ENCODE peak calls at places on chromosomes 6 and 20, in nine cellular contexts. One of them, this sample, is unnamed. For H3K4me1, the result is how much of the 10 kb centered on the place peaks cover.

GRCh38 chr6:36737043-36737785 is 39.6 kb downstream of the RAB44 start:
- DNase-seq in sigmoid colon: no peak
- DNase-seq in astrocyte: no peak
- DNase-seq in upper lobe of right lung: no peak
- DNase-seq in psoas muscle: no peak
- DNase-seq in stomach: no peak
- DNase-seq in fibroblast of lung: no peak
- DNase-seq in body of pancreas: no peak
- DNase-seq in mammary epithelial cell: no peak
- DNase-seq in this sample: no peak

GRCh38 chr20:25355191-25355590 is 35.4 kb downstream of the ABHD12 start:
- DNase-seq in sigmoid colon: no peak
- DNase-seq in astrocyte: no peak
- DNase-seq in upper lobe of right lung: no peak
- DNase-seq in psoas muscle: no peak
- DNase-seq in stomach: no peak
- DNase-seq in fibroblast of lung: no peak
- DNase-seq in body of pancreas: no peak
- DNase-seq in mammary epithelial cell: no peak
- DNase-seq in this sample: no peak

GRCh38 chr6:63816979-63817436 is 181.4 kb downstream of the PHF3 start:
- DNase-seq in sigmoid colon: no peak
- DNase-seq in astrocyte: no peak
- DNase-seq in upper lobe of right lung: no peak
- DNase-seq in psoas muscle: no peak
- DNase-seq in stomach: no peak
- DNase-seq in fibroblast of lung: no peak
- DNase-seq in body of pancreas: no peak
- DNase-seq in mammary epithelial cell: no peak
- DNase-seq in this sample: no peak

GRCh38 chr6:97361286-97361685 is 78.3 kb upstream of the MMS22L start:
- DNase-seq in sigmoid colon: no peak
- DNase-seq in astrocyte: no peak
- DNase-seq in upper lobe of right lung: no peak
- DNase-seq in psoas muscle: no peak
- DNase-seq in stomach: no peak
- DNase-seq in fibroblast of lung: no peak
- DNase-seq in body of pancreas: no peak
- DNase-seq in mammary epithelial cell: no peak
- DNase-seq in this sample: no peak

GRCh38 chr20:6685181-6685582 is 82.3 kb upstream of the BMP2 start:
- DNase-seq in sigmoid colon: no peak
- DNase-seq in astrocyte: peak
- DNase-seq in upper lobe of right lung: no peak
- DNase-seq in psoas muscle: no peak
- DNase-seq in stomach: no peak
- DNase-seq in fibroblast of lung: no peak
- DNase-seq in body of pancreas: no peak
- DNase-seq in mammary epithelial cell: peak
- DNase-seq in this sample: peak

GRCh38 chr6:45278367-45278766 is 49.8 kb upstream of the RUNX2 start:
- DNase-seq in sigmoid colon: no peak
- DNase-seq in astrocyte: peak
- DNase-seq in upper lobe of right lung: no peak
- DNase-seq in psoas muscle: no peak
- DNase-seq in stomach: no peak
- DNase-seq in fibroblast of lung: peak
- DNase-seq in body of pancreas: no peak
- DNase-seq in mammary epithelial cell: no peak
- DNase-seq in this sample: no peak

GRCh38 chr6:28814032-28814976 is 109.5 kb downstream of the TRIM27 start:
- DNase-seq in sigmoid colon: no peak
- DNase-seq in astrocyte: no peak
- DNase-seq in upper lobe of right lung: no peak
- DNase-seq in psoas muscle: no peak
- DNase-seq in stomach: no peak
- DNase-seq in fibroblast of lung: no peak
- DNase-seq in body of pancreas: no peak
- DNase-seq in mammary epithelial cell: no peak
- DNase-seq in this sample: no peak

GRCh38 chr6:39330057-39330456 is 7.6 kb upstream of the KCNK16 start:
- DNase-seq in sigmoid colon: no peak
- DNase-seq in astrocyte: no peak
- DNase-seq in upper lobe of right lung: no peak
- DNase-seq in psoas muscle: no peak
- DNase-seq in stomach: no peak
- DNase-seq in fibroblast of lung: no peak
- DNase-seq in body of pancreas: no peak
- DNase-seq in mammary epithelial cell: no peak
- DNase-seq in this sample: no peak

GRCh38 chr6:157982580-157983438 is 1.1 kb downstream of the SYNJ2 start:
- DNase-seq in sigmoid colon: peak
- DNase-seq in astrocyte: peak
- DNase-seq in upper lobe of right lung: peak
- DNase-seq in psoas muscle: no peak
- DNase-seq in stomach: no peak
- DNase-seq in fibroblast of lung: peak
- DNase-seq in body of pancreas: peak
- DNase-seq in mammary epithelial cell: peak
- DNase-seq in this sample: no peak

GRCh38 chr6:157983439-157984119 is 1.9 kb downstream of the SYNJ2 start:
- DNase-seq in sigmoid colon: peak
- DNase-seq in astrocyte: peak
- DNase-seq in upper lobe of right lung: no peak
- DNase-seq in psoas muscle: no peak
- DNase-seq in stomach: no peak
- DNase-seq in fibroblast of lung: peak
- DNase-seq in body of pancreas: no peak
- DNase-seq in mammary epithelial cell: no peak
- DNase-seq in this sample: no peak

GRCh38 chr6:157985378-157986155 is 3.9 kb downstream of the SYNJ2 start:
- DNase-seq in sigmoid colon: peak
- DNase-seq in astrocyte: no peak
- DNase-seq in upper lobe of right lung: peak
- DNase-seq in psoas muscle: no peak
- DNase-seq in stomach: no peak
- DNase-seq in fibroblast of lung: no peak
- DNase-seq in body of pancreas: peak
- DNase-seq in mammary epithelial cell: no peak
- DNase-seq in this sample: no peak

GRCh38 chr6:157984686-157985225 is 3.1 kb downstream of the SYNJ2 start:
- DNase-seq in sigmoid colon: peak
- DNase-seq in astrocyte: peak
- DNase-seq in upper lobe of right lung: peak
- DNase-seq in psoas muscle: no peak
- DNase-seq in stomach: no peak
- DNase-seq in fibroblast of lung: no peak
- DNase-seq in body of pancreas: no peak
- DNase-seq in mammary epithelial cell: no peak
- DNase-seq in this sample: no peak

DNA sequence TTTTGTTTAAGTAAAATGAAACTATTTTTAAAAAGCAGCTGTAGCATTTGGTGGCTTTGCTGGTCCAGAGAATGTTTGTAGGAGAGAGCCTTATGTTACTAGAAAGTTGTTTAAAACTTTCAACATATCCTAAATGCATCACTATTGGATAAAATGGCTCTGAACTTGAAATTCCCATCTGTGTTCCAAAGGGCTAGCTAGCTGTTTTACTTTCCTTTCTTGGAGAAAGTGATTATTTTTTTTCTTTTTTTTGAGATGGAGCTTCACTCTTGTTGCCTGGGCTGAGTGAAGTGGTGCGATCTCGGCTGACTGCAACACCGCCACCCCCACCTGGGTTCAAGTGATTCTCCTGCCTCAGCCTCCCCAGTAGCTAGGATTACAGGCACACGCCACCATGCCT is 2.5 kb downstream of the SYNJ2 start:
- DNase-seq in sigmoid colon: no peak
- DNase-seq in astrocyte: no peak
- DNase-seq in upper lobe of right lung: no peak
- DNase-seq in psoas muscle: no peak
- DNase-seq in stomach: no peak
- DNase-seq in fibroblast of lung: no peak
- DNase-seq in body of pancreas: no peak
- DNase-seq in mammary epithelial cell: no peak
- DNase-seq in this sample: no peak
- H3K27ac ChIP-seq in sigmoid colon: peak
- H3K27ac ChIP-seq in astrocyte: peak
- H3K27ac ChIP-seq in upper lobe of right lung: no peak
- H3K27ac ChIP-seq in psoas muscle: no peak
- H3K27ac ChIP-seq in stomach: peak
- H3K27ac ChIP-seq in fibroblast of lung: peak
- H3K27ac ChIP-seq in body of pancreas: peak
- H3K27ac ChIP-seq in mammary epithelial cell: no peak
- H3K27ac ChIP-seq in this sample: no peak

GRCh38 chr6:137475103-137475502 is 19.1 kb downstream of the OLIG3 start:
- DNase-seq in sigmoid colon: no peak
- DNase-seq in astrocyte: no peak
- DNase-seq in upper lobe of right lung: no peak
- DNase-seq in psoas muscle: no peak
- DNase-seq in stomach: no peak
- DNase-seq in fibroblast of lung: no peak
- DNase-seq in body of pancreas: no peak
- DNase-seq in mammary epithelial cell: no peak
- DNase-seq in this sample: no peak
- TF ChIP-seq CTCF in sigmoid colon: no peak
- TF ChIP-seq CTCF in astrocyte: no peak
- TF ChIP-seq CTCF in upper lobe of right lung: no peak
- TF ChIP-seq CTCF in psoas muscle: no peak
- TF ChIP-seq CTCF in stomach: no peak
- TF ChIP-seq CTCF in fibroblast of lung: no peak
- TF ChIP-seq CTCF in body of pancreas: no peak
- TF ChIP-seq CTCF in mammary epithelial cell: no peak
- TF ChIP-seq CTCF in this sample: peak

GRCh38 chr6:156867121-156867520 is 89.9 kb downstream of the ARID1B start:
- DNase-seq in sigmoid colon: no peak
- DNase-seq in astrocyte: no peak
- DNase-seq in upper lobe of right lung: no peak
- DNase-seq in psoas muscle: no peak
- DNase-seq in stomach: no peak
- DNase-seq in fibroblast of lung: no peak
- DNase-seq in body of pancreas: no peak
- DNase-seq in mammary epithelial cell: no peak
- DNase-seq in this sample: no peak

GRCh38 chr6:156866181-156866862 is 89.1 kb downstream of the ARID1B start:
- DNase-seq in sigmoid colon: peak
- DNase-seq in astrocyte: peak
- DNase-seq in upper lobe of right lung: no peak
- DNase-seq in psoas muscle: no peak
- DNase-seq in stomach: no peak
- DNase-seq in fibroblast of lung: peak
- DNase-seq in body of pancreas: no peak
- DNase-seq in mammary epithelial cell: peak
- DNase-seq in this sample: peak

GRCh38 chr6:156869986-156870398 is 92.8 kb downstream of the ARID1B start:
- DNase-seq in sigmoid colon: no peak
- DNase-seq in astrocyte: no peak
- DNase-seq in upper lobe of right lung: no peak
- DNase-seq in psoas muscle: no peak
- DNase-seq in stomach: no peak
- DNase-seq in fibroblast of lung: no peak
- DNase-seq in body of pancreas: no peak
- DNase-seq in mammary epithelial cell: no peak
- DNase-seq in this sample: no peak

GRCh38 chr6:156870926-156871539 is 93.9 kb downstream of the ARID1B start:
- DNase-seq in sigmoid colon: no peak
- DNase-seq in astrocyte: no peak
- DNase-seq in upper lobe of right lung: no peak
- DNase-seq in psoas muscle: no peak
- DNase-seq in stomach: no peak
- DNase-seq in fibroblast of lung: no peak
- DNase-seq in body of pancreas: no peak
- DNase-seq in mammary epithelial cell: no peak
- DNase-seq in this sample: no peak

DNA sequence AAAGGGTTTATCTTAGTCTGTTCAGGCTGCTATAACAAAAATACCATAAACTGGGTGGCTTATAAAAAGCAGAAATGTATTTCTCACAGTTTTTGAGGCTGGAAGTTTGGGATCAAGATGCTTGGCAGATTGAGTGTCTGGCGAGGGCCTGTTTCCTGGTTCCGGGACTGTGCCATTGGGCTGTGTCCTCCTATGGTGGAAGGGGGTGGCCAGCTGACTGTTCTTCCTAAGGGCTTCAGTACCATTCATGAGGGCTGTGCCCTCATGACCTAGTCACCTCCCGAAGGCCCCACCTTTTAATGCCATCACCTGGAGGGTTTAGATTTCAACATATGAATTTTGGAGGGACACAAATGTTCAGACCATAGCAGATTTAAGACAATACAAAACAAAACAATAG is 91.2 kb downstream of the ARID1B start:
- DNase-seq in sigmoid colon: no peak
- DNase-seq in astrocyte: no peak
- DNase-seq in upper lobe of right lung: no peak
- DNase-seq in psoas muscle: no peak
- DNase-seq in stomach: no peak
- DNase-seq in fibroblast of lung: no peak
- DNase-seq in body of pancreas: no peak
- DNase-seq in mammary epithelial cell: no peak
- DNase-seq in this sample: no peak
- H3K4me1 ChIP-seq in sigmoid colon: under half
- H3K4me1 ChIP-seq in astrocyte: under half
- H3K4me1 ChIP-seq in upper lobe of right lung: under half
- H3K4me1 ChIP-seq in psoas muscle: half or more
- H3K4me1 ChIP-seq in stomach: under half
- H3K4me1 ChIP-seq in fibroblast of lung: under half
- H3K4me1 ChIP-seq in body of pancreas: under half
- H3K4me1 ChIP-seq in mammary epithelial cell: under half
- H3K4me1 ChIP-seq in this sample: under half

GRCh38 chr6:24910331-24910849 is 25.4 kb downstream of the RIPOR2 start:
- DNase-seq in sigmoid colon: no peak
- DNase-seq in astrocyte: no peak
- DNase-seq in upper lobe of right lung: peak
- DNase-seq in psoas muscle: peak
- DNase-seq in stomach: no peak
- DNase-seq in fibroblast of lung: no peak
- DNase-seq in body of pancreas: no peak
- DNase-seq in mammary epithelial cell: peak
- DNase-seq in this sample: no peak

GRCh38 chr6:24908555-24908954 is 27.2 kb downstream of the RIPOR2 start:
- DNase-seq in sigmoid colon: no peak
- DNase-seq in astrocyte: no peak
- DNase-seq in upper lobe of right lung: no peak
- DNase-seq in psoas muscle: no peak
- DNase-seq in stomach: no peak
- DNase-seq in fibroblast of lung: no peak
- DNase-seq in body of pancreas: no peak
- DNase-seq in mammary epithelial cell: no peak
- DNase-seq in this sample: no peak

GRCh38 chr6:24909281-24910216 is 26.2 kb downstream of the RIPOR2 start:
- DNase-seq in sigmoid colon: no peak
- DNase-seq in astrocyte: no peak
- DNase-seq in upper lobe of right lung: no peak
- DNase-seq in psoas muscle: no peak
- DNase-seq in stomach: no peak
- DNase-seq in fibroblast of lung: no peak
- DNase-seq in body of pancreas: no peak
- DNase-seq in mammary epithelial cell: no peak
- DNase-seq in this sample: no peak

GRCh38 chr6:24911983-24912382 is 23.8 kb downstream of the RIPOR2 start:
- DNase-seq in sigmoid colon: no peak
- DNase-seq in astrocyte: no peak
- DNase-seq in upper lobe of right lung: no peak
- DNase-seq in psoas muscle: no peak
- DNase-seq in stomach: no peak
- DNase-seq in fibroblast of lung: no peak
- DNase-seq in body of pancreas: no peak
- DNase-seq in mammary epithelial cell: no peak
- DNase-seq in this sample: no peak

GRCh38 chr6:24910850-24911712 is 24.7 kb downstream of the RIPOR2 start:
- DNase-seq in sigmoid colon: peak
- DNase-seq in astrocyte: peak
- DNase-seq in upper lobe of right lung: peak
- DNase-seq in psoas muscle: peak
- DNase-seq in stomach: peak
- DNase-seq in fibroblast of lung: peak
- DNase-seq in body of pancreas: peak
- DNase-seq in mammary epithelial cell: peak
- DNase-seq in this sample: no peak
- H3K27ac ChIP-seq in sigmoid colon: peak
- H3K27ac ChIP-seq in astrocyte: no peak
- H3K27ac ChIP-seq in upper lobe of right lung: peak
- H3K27ac ChIP-seq in psoas muscle: peak
- H3K27ac ChIP-seq in stomach: peak
- H3K27ac ChIP-seq in fibroblast of lung: no peak
- H3K27ac ChIP-seq in body of pancreas: peak
- H3K27ac ChIP-seq in mammary epithelial cell: no peak
- H3K27ac ChIP-seq in this sample: no peak

This sample was measured in foreskin keratinocyte.